ENCODE peak calls at places on chromosomes 5 and 9, in seven cellular contexts. R, O, Y, B, S, M and F are unnamed samples.

GRCh38 chr5:141681695-141682641 is at the start of gene ARAP3:
- DNase-seq in M (peak), O (no peak), R (peak), B (peak), S (no peak), Y (peak), F (peak)

GRCh38 chr5:31952034-31952433 is 222.1 kb downstream of the GOLPH3 start:
- DNase-seq in Y (no peak), B (no peak), S (no peak), R (no peak), O (no peak), M (no peak), F (no peak)

GRCh38 chr5:172952034-172952511 is 7.2 kb upstream of the RPL26L1 start:
- DNase-seq in B (no peak), Y (no peak), M (no peak), O (no peak), S (no peak), R (no peak), F (no peak)

GRCh38 chr9:69193685-69194032 is 19.6 kb downstream of the TJP2 start:
- DNase-seq in B (no peak), Y (no peak), S (no peak), M (no peak), R (no peak), O (no peak), F (no peak)

GRCh38 chr5:109907751-109908150 is 218.0 kb downstream of the MAN2A1 start:
- DNase-seq in B (peak), S (no peak), M (no peak), O (no peak), R (no peak), Y (no peak), F (no peak)

GRCh38 chr9:89820337-89820736 is 215.5 kb downstream of the GADD45G start:
- DNase-seq in S (no peak), M (no peak), Y (no peak), B (no peak), R (no peak), O (no peak), F (no peak)

GRCh38 chr5:773517-774264 is 10.8 kb downstream of the ZDHHC11B start:
- DNase-seq in M (peak), O (no peak), S (no peak), Y (no peak), R (no peak), B (no peak), F (no peak)

GRCh38 chr5:136999787-137000186 is 499.3 kb downstream of the SPOCK1 start:
- DNase-seq in M (no peak), Y (no peak), R (no peak), B (no peak), S (no peak), O (no peak), F (no peak)

GRCh38 chr5:135026645-135027317 is 7.2 kb downstream of the PITX1 start:
- DNase-seq in R (no peak), M (no peak), S (no peak), O (no peak), B (no peak), Y (no peak), F (no peak)

GRCh38 chr9:25636026-25636425 is 42.2 kb downstream of the TUSC1 start:
- DNase-seq in Y (no peak), S (no peak), O (no peak), M (no peak), R (no peak), B (no peak), F (no peak)

GRCh38 chr5:91049800-91050199 is 333.3 kb downstream of the ARRDC3 start:
- DNase-seq in O (no peak), Y (peak), R (no peak), S (no peak), B (no peak), M (no peak), F (no peak)

GRCh38 chr5:159242656-159243055 is 20.4 kb upstream of the UBLCP1 start:
- DNase-seq in O (no peak), S (no peak), M (no peak), R (no peak), Y (no peak), B (no peak), F (no peak)